ENCODE peak calls at places on chromosomes 7 and 10, in eight cellular contexts. U is MM.1S, G is GM23248, A is hepatocyte, N is HCT116, E is SK-N-SH, L is neural progenitor cell, Y is GM23338. F is an unnamed sample. For H3K27me3, the result is how much of the 10 kb centered on the place peaks cover.

GRCh38 chr10:70740441-70741288 is 44.5 kb downstream of the TBATA start:
- DNase-seq in A (no peak), G (no peak), N (no peak), L (no peak), Y (no peak), E (no peak), U (no peak), F (no peak)

GRCh38 chr7:45031829-45032228 is 31.8 kb downstream of the CCM2 start:
- DNase-seq in E (no peak), A (no peak), Y (no peak), G (no peak), U (no peak), L (peak), N (no peak), F (no peak)

GRCh38 chr10:53022663-53023088 is 250.1 kb upstream of the MBL2 start:
- DNase-seq in N (no peak), Y (peak), L (no peak), A (no peak), U (no peak), E (no peak), G (no peak), F (no peak)

GRCh38 chr10:4315529-4315928 is 510.5 kb upstream of the AKR1E2 start:
- DNase-seq in L (no peak), G (peak), Y (no peak), N (no peak), E (no peak), A (no peak), U (no peak), F (no peak)

GRCh38 chr10:101066146-101066889 is 4.5 kb downstream of the KAZALD1 start:
- DNase-seq in Y (peak), U (peak), G (peak), N (peak), A (peak), E (peak), L (peak), F (peak)

GRCh38 chr7:78765985-78766729 is 687.3 kb downstream of the MAGI2 start:
- DNase-seq in A (no peak), N (no peak), G (peak), E (no peak), Y (no peak), L (no peak), U (no peak), F (no peak)

GRCh38 chr10:18437486-18437885 is 213.9 kb downstream of the NSUN6 start:
- DNase-seq in N (no peak), L (no peak), A (no peak), G (peak), U (no peak), Y (no peak), E (no peak), F (peak)

GRCh38 chr7:130732980-130733865 is 784 bp downstream of the KLF14 start:
- DNase-seq in U (peak), L (peak), N (peak), E (peak), Y (peak), G (peak), A (peak), F (no peak)

GRCh38 chr10:47336387-47337134 is 11.6 kb upstream of the RBP3 start:
- DNase-seq in G (peak), L (no peak), Y (no peak), A (no peak), U (no peak), E (no peak), N (no peak), F (no peak)

GRCh38 chr7:6164010-6164409 is 108.4 kb downstream of the CYTH3 start:
- DNase-seq in G (no peak), A (no peak), N (no peak), L (no peak), U (no peak), E (no peak), Y (no peak), F (no peak)

GRCh38 chr7:463362-464176 is 56.1 kb downstream of the PDGFA start:
- DNase-seq in U (no peak), A (no peak), N (no peak), E (no peak), Y (no peak), G (no peak), L (no peak), F (no peak)

GRCh38 chr10:127417686-127418415 is 131.3 kb upstream of the NPS start:
- DNase-seq in G (no peak), Y (no peak), L (no peak), E (no peak), U (no peak), N (no peak), A (no peak), F (no peak)

GRCh38 chr7:15720849-15721471 is 34.5 kb upstream of the MEOX2 start:
- DNase-seq in A (peak), N (peak), U (peak), Y (peak), G (peak), E (peak), L (peak), F (peak)

GRCh38 chr10:4567637-4568036 is 258.4 kb upstream of the AKR1E2 start:
- DNase-seq in A (no peak), L (no peak), N (no peak), U (no peak), E (no peak), G (no peak), Y (no peak), F (no peak)

GRCh38 chr7:68246189-68246633 is 1249.6 kb downstream of the TYW1 start:
- DNase-seq in E (no peak), L (peak), N (no peak), A (peak), G (no peak), Y (peak), U (peak), F (peak)

GRCh38 chr10:103851261-103851660 is 4.1 kb downstream of the SH3PXD2A start:
- DNase-seq in A (no peak), N (no peak), U (no peak), Y (no peak), E (no peak), L (no peak), G (no peak), F (no peak)
- H3K27ac ChIP-seq in A (no peak), N (no peak), U (no peak), Y (no peak), E (no peak), L (no peak), G (peak), F (no peak)

GRCh38 chr10:132911712-132912097 is 30.7 kb downstream of the CFAP46 start:
- DNase-seq in E (no peak), A (no peak), L (no peak), Y (no peak), N (no peak), U (no peak), G (peak), F (no peak)

GRCh38 chr10:132912225-132912684 is 30.1 kb downstream of the CFAP46 start:
- DNase-seq in G (no peak), E (no peak), U (no peak), L (no peak), Y (no peak), A (no peak), N (no peak), F (no peak)

GRCh38 chr10:132909491-132910071 is 32.8 kb downstream of the CFAP46 start:
- DNase-seq in G (no peak), A (no peak), L (no peak), Y (no peak), E (no peak), N (no peak), U (no peak), F (no peak)

GRCh38 chr10:132910186-132910880 is 32.0 kb downstream of the CFAP46 start:
- DNase-seq in L (no peak), Y (no peak), G (no peak), U (no peak), A (no peak), E (no peak), N (no peak), F (no peak)

DNA sequence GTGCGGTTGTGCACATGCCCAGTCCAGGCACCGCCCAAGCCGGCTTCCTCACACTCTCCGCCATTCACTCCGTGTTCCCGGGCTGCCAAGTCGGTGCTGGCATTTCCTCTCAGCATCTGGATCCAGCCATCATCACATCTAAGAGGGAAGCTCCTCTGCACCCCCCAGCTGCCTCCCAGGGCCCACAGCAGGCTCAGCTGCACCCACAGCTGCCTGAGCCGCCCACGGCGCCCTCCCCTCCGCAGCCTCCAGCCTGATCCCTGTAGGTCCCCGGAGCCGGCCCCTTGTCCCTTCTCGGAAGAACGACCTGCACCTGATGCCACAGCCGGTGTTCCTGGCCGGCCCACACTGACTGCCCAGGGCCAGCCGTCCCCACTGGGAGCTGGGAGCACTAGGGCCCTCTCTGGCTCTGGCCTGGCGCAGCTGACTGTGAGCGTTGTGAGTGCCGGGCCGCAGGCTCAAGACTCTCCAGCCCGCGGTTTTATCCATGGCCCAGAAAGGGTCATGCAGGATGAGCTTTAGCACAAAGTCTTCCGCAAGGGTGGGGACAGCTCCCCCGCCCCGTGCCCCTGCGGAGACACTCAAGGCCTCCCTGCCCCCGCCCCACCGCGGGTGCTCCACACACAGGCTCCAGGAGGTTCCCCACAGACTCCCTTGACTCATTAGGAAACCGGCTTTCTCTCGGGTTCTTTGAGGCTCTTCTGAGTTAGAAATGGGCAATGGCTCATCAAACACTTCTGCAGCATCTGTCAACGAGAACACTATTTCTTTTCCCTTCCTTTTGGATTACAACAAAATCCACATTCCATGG is 31.3 kb downstream of the CFAP46 start:
- DNase-seq in Y (no peak), N (no peak), L (no peak), G (peak), A (no peak), E (no peak), U (no peak), F (no peak)
- TF ChIP-seq EZH2phosphoT487 in Y (no peak), N (no peak), L (no peak), G (no peak), A (no peak), E (no peak), U (no peak), F (no peak)

DNA sequence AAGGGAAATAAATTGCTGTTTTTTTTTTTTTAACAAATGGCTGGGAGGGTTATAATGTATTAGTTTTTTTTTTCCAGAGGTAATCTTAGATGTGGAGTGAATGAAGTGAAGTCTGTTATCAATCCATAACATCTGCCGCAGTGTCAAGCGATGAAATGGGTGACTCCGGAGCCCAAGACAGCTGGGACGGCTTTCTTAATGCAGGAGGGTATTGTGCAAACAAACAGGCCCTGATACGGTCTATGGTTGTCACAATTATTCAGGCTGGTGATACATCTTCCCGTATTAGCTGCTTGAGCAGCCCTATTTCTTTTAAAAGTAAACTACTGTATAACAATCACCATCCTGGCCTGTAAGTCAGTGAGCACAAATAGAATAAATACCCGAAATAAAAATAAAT is 1231.2 kb downstream of the GATA3 start:
- DNase-seq in U (no peak), Y (no peak), A (no peak), N (no peak), E (peak), L (no peak), G (no peak), F (no peak)
- H3K27me3 ChIP-seq in U (under half), Y (under half), A (under half), N (under half), E (under half), L (under half), G (under half), F (under half)

GRCh38 chr10:92142949-92143348 is 147.9 kb downstream of the CPEB3 start:
- DNase-seq in G (no peak), E (no peak), A (no peak), L (no peak), Y (no peak), U (peak), N (no peak), F (no peak)
- H3K27ac ChIP-seq in G (no peak), E (no peak), A (no peak), L (no peak), Y (no peak), U (peak), N (no peak), F (peak)

DNA sequence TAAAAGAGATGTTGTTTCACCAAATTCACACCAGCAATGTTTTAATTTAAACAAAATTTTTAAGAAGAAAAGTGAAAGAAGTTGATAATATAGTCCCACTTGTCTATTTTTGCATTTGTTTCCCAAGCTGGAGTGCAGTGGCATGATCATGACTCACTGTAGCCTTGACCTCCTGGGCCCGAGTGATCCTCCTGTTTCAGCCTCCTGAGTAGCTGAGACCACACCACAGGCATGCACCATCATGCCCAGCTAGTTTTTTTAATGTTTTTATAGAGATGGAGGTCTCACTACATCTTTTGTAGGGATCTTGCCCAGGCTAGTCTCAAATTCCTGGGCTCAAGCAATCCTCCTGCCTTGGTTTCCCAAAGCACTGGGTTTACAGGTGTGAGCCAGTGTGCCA is 14.1 kb upstream of the NDUFA5 start:
- DNase-seq in A (no peak), L (no peak), N (no peak), E (no peak), Y (no peak), G (no peak), U (no peak), F (no peak)
- TF ChIP-seq EZH2phosphoT487 in A (no peak), L (no peak), N (no peak), E (no peak), Y (no peak), G (no peak), U (no peak), F (no peak)

F was measured in PC-3.